ENCODE peak calls at places on chromosomes 3 and 15, in ten cellular contexts. J, M, S, O, X, P, F, C, V and E are unnamed samples.

GRCh38 chr15:75107905-75108838 is 84.8 kb downstream of the PPCDC start:
- DNase-seq in J (peak; percentile 60), M (no peak), S (peak; percentile 93), O (peak; percentile 81), X (peak; percentile 11), P (peak; percentile 10), F (no peak), C (no peak), V (peak; percentile 68), E (no peak)

GRCh38 chr15:74320358-74321247 is 46.8 kb downstream of the CYP11A1 start:
- DNase-seq in J (no peak), M (peak; percentile 69), S (peak; percentile 58), O (no peak), X (no peak), P (peak; percentile 7), F (peak; percentile 48), C (peak; percentile 64), V (no peak), E (no peak)

GRCh38 chr3:195877767-195878423 is 30.5 kb downstream of the TNK2 start:
- DNase-seq in J (no peak), M (no peak), S (no peak), O (no peak), X (no peak), P (no peak), F (no peak), C (no peak), V (no peak), E (no peak)

GRCh38 chr3:115659861-115660260 is 36.6 kb downstream of the GAP43 start:
- DNase-seq in J (no peak), M (no peak), S (no peak), O (no peak), X (no peak), P (no peak), F (no peak), C (no peak), V (no peak), E (no peak)

GRCh38 chr3:157572559-157573270 is 69.5 kb upstream of the VEPH1 start:
- DNase-seq in J (peak; percentile 66), M (no peak), S (peak; percentile 81), O (peak; percentile 40), X (no peak), P (no peak), F (no peak), C (no peak), V (no peak), E (no peak)

GRCh38 chr3:134938024-134938525 is 143.0 kb downstream of the EPHB1 start:
- DNase-seq in J (no peak), M (no peak), S (no peak), O (no peak), X (no peak), P (no peak), F (no peak), C (no peak), V (no peak), E (no peak)

GRCh38 chr3:167653155-167653554 is 587 bp downstream of the WDR49 start:
- DNase-seq in J (no peak), M (no peak), S (no peak), O (no peak), X (no peak), P (no peak), F (no peak), C (no peak), V (no peak), E (no peak)

GRCh38 chr3:21705769-21706168 is 45.2 kb downstream of the ZNF385D start:
- DNase-seq in J (no peak), M (no peak), S (peak; percentile 73), O (peak; percentile 22), X (no peak), P (no peak), F (no peak), C (no peak), V (peak; percentile 80), E (peak; percentile 86)

GRCh38 chr3:123757281-123757940 is 126.7 kb downstream of the MYLK start:
- DNase-seq in J (no peak), M (no peak), S (no peak), O (peak; percentile 77), X (no peak), P (no peak), F (no peak), C (no peak), V (no peak), E (no peak)

GRCh38 chr15:72796515-72797337 is 13.2 kb upstream of the ADPGK start:
- DNase-seq in J (no peak), M (peak; percentile 48), S (peak; percentile 45), O (no peak), X (peak; percentile 30), P (peak; percentile 19), F (no peak), C (peak; percentile 69), V (peak; percentile 44), E (no peak)

GRCh38 chr3:101195951-101196713 is 124.2 kb downstream of the IMPG2 start:
- DNase-seq in J (peak; percentile 75), M (no peak), S (peak; percentile 78), O (peak; percentile 58), X (no peak), P (no peak), F (no peak), C (no peak), V (peak; percentile 42), E (no peak)

GRCh38 chr15:40296561-40297230 is 11.0 kb downstream of the PLCB2 start:
- DNase-seq in J (no peak), M (no peak), S (no peak), O (no peak), X (no peak), P (no peak), F (no peak), C (no peak), V (no peak), E (no peak)

GRCh38 chr15:29270169-29270955 is 740 bp upstream of the NSMCE3 start:
- DNase-seq in J (no peak), M (no peak), S (peak; percentile 54), O (no peak), X (no peak), P (peak; percentile 6), F (no peak), C (no peak), V (no peak), E (no peak)

GRCh38 chr15:49678655-49679054 is 57.8 kb downstream of the DTWD1 start:
- DNase-seq in J (no peak), M (no peak), S (peak; percentile 59), O (no peak), X (no peak), P (no peak), F (no peak), C (no peak), V (no peak), E (no peak)

GRCh38 chr15:60788514-60789091 is 309.7 kb upstream of the ICE2 start:
- DNase-seq in J (no peak), M (no peak), S (no peak), O (peak; percentile 7), X (no peak), P (peak; percentile 17), F (no peak), C (no peak), V (no peak), E (no peak)

GRCh38 chr3:88957751-88958452 is 149.5 kb upstream of the EPHA3 start:
- DNase-seq in J (no peak), M (no peak), S (peak; percentile 66), O (peak; percentile 77), X (no peak), P (no peak), F (no peak), C (no peak), V (peak; percentile 62), E (no peak)

GRCh38 chr15:45386974-45387373 is 8.6 kb upstream of the GATM start:
- DNase-seq in J (no peak), M (no peak), S (no peak), O (no peak), X (no peak), P (no peak), F (no peak), C (no peak), V (no peak), E (no peak)

GRCh38 chr3:8301977-8302589 is 199.5 kb upstream of the LMCD1 start:
- DNase-seq in J (peak; percentile 7), M (no peak), S (peak; percentile 74), O (peak; percentile 62), X (no peak), P (no peak), F (no peak), C (no peak), V (peak; percentile 26), E (no peak)